ENCODE peak calls at places on chromosomes 5 and 9, in four cellular contexts. One of them, this sample, is unnamed.

GRCh38 chr5:163963881-163964280 is 458.5 kb downstream of the MAT2B start:
- DNase-seq in IMR-90: no peak
- DNase-seq in K562: no peak
- DNase-seq in GM12878: no peak
- DNase-seq in this sample: no peak

GRCh38 chr5:61311836-61312808 is 19.9 kb upstream of the ZSWIM6 start:
- DNase-seq in IMR-90: peak
- DNase-seq in K562: no peak
- DNase-seq in GM12878: no peak
- DNase-seq in this sample: peak

GRCh38 chr5:15525679-15526275 is 25.8 kb downstream of the FBXL7 start:
- DNase-seq in IMR-90: peak
- DNase-seq in K562: no peak
- DNase-seq in GM12878: no peak
- DNase-seq in this sample: no peak

GRCh38 chr5:56918054-56918453 is 8.7 kb downstream of the SETD9 start:
- DNase-seq in IMR-90: no peak
- DNase-seq in K562: no peak
- DNase-seq in GM12878: no peak
- DNase-seq in this sample: no peak

GRCh38 chr9:128429505-128430086 is 8.9 kb downstream of the CERCAM start:
- DNase-seq in IMR-90: no peak
- DNase-seq in K562: no peak
- DNase-seq in GM12878: no peak
- DNase-seq in this sample: no peak

GRCh38 chr5:106677057-106677456 is 993.7 kb downstream of the EFNA5 start:
- DNase-seq in IMR-90: no peak
- DNase-seq in K562: no peak
- DNase-seq in GM12878: no peak
- DNase-seq in this sample: no peak

GRCh38 chr5:28648108-28648507 is 1609.7 kb upstream of the CDH9 start:
- DNase-seq in IMR-90: no peak
- DNase-seq in K562: no peak
- DNase-seq in GM12878: no peak
- DNase-seq in this sample: no peak

GRCh38 chr5:135195267-135195603 is 161.2 kb upstream of the PITX1 start:
- DNase-seq in IMR-90: no peak
- DNase-seq in K562: no peak
- DNase-seq in GM12878: no peak
- DNase-seq in this sample: no peak

GRCh38 chr5:134371834-134372340 is 518 bp downstream of the UBE2B start:
- DNase-seq in IMR-90: peak
- DNase-seq in K562: peak
- DNase-seq in GM12878: no peak
- DNase-seq in this sample: peak

GRCh38 chr5:17278931-17279330 is 61.5 kb downstream of the BASP1 start:
- DNase-seq in IMR-90: no peak
- DNase-seq in K562: no peak
- DNase-seq in GM12878: no peak
- DNase-seq in this sample: no peak

GRCh38 chr9:99680191-99680590 is 141.5 kb upstream of the NR4A3 start:
- DNase-seq in IMR-90: peak
- DNase-seq in K562: no peak
- DNase-seq in GM12878: no peak
- DNase-seq in this sample: peak

GRCh38 chr5:66877843-66878242 is 281.6 kb downstream of the MAST4 start:
- DNase-seq in IMR-90: peak
- DNase-seq in K562: no peak
- DNase-seq in GM12878: no peak
- DNase-seq in this sample: peak

GRCh38 chr5:67051164-67051563 is 145.4 kb downstream of the CD180 start:
- DNase-seq in IMR-90: no peak
- DNase-seq in K562: no peak
- DNase-seq in GM12878: no peak
- DNase-seq in this sample: no peak

GRCh38 chr5:170480277-170480676 is 23.5 kb upstream of the KCNIP1 start:
- DNase-seq in IMR-90: no peak
- DNase-seq in K562: no peak
- DNase-seq in GM12878: no peak
- DNase-seq in this sample: no peak

GRCh38 chr9:64015136-64015535 is 1269.9 kb downstream of the FOXD4L5 start:
- DNase-seq in IMR-90: no peak
- DNase-seq in K562: no peak
- DNase-seq in GM12878: no peak
- DNase-seq in this sample: no peak

GRCh38 chr9:115164511-115164974 is 46.6 kb upstream of the TNC start:
- DNase-seq in IMR-90: peak
- DNase-seq in K562: no peak
- DNase-seq in GM12878: no peak
- DNase-seq in this sample: no peak

GRCh38 chr9:95506692-95507455 is 9.9 kb downstream of the PTCH1 start:
- DNase-seq in IMR-90: peak
- DNase-seq in K562: peak
- DNase-seq in GM12878: no peak
- DNase-seq in this sample: peak
- H2AFZ ChIP-seq in IMR-90: peak
- H2AFZ ChIP-seq in K562: peak
- H2AFZ ChIP-seq in GM12878: peak
- H2AFZ ChIP-seq in this sample: peak

DNA sequence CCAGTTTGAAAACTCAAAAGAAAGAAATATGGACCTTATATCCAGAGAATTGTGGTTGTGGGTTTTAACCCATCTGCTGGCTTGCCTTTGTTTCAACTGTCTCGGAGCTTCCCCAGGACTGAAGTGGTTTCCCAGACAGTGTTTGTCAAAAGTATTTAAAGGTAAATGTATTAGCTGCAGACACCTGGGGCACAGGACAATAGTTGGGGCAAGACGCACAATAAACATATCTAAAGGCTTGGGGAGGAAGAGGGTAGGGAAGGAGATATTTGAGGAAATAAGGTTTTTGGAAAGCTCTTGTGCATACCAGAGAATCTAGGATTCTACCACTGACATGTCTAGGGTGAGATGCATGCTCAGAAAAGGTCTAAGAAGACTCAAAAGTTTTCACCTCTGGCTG is 99.0 kb downstream of the ADAMTS2 start:
- DNase-seq in IMR-90: no peak
- DNase-seq in K562: no peak
- DNase-seq in GM12878: no peak
- DNase-seq in this sample: no peak
- TF ChIP-seq FOS in IMR-90: no peak
- TF ChIP-seq FOS in K562: no peak
- TF ChIP-seq FOS in GM12878: no peak
- TF ChIP-seq FOS in this sample: no peak

GRCh38 chr5:105630803-105631202 is 2039.9 kb downstream of the EFNA5 start:
- DNase-seq in IMR-90: no peak
- DNase-seq in K562: no peak
- DNase-seq in GM12878: no peak
- DNase-seq in this sample: no peak
- H2AFZ ChIP-seq in IMR-90: no peak
- H2AFZ ChIP-seq in K562: no peak
- H2AFZ ChIP-seq in GM12878: no peak
- H2AFZ ChIP-seq in this sample: peak

GRCh38 chr5:79020861-79021561 is 35.9 kb upstream of the ARSB start:
- DNase-seq in IMR-90: peak
- DNase-seq in K562: peak
- DNase-seq in GM12878: no peak
- DNase-seq in this sample: peak
- TF ChIP-seq FOS in IMR-90: no peak
- TF ChIP-seq FOS in K562: no peak
- TF ChIP-seq FOS in GM12878: no peak
- TF ChIP-seq FOS in this sample: no peak